ENCODE peak calls at places on chromosome 4, in nine cellular contexts. X is nephron progenitor cell; W is neural progenitor cell; A is cardiac fibroblast; N is epithelial cell of proximal tubule; H is GM10248; M is CD8-positive, alpha-beta T cell; G is GM06990; U is CD4-positive, alpha-beta T cell. J is an unnamed sample.

GRCh38 chr4:157664726-157665125 is 444.2 kb downstream of the GRIA2 start:
- DNase-seq in X (no peak), A (peak), M (no peak), H (no peak), W (no peak), G (no peak), N (peak), U (no peak), J (no peak)

GRCh38 chr4:87851332-87851731 is 18.6 kb downstream of the MEPE start:
- DNase-seq in M (no peak), X (no peak), W (no peak), G (no peak), U (no peak), N (no peak), H (no peak), A (no peak), J (no peak)

GRCh38 chr4:184811484-184812180 is 14.1 kb downstream of the ACSL1 start:
- DNase-seq in U (no peak), W (no peak), X (no peak), N (no peak), H (no peak), M (no peak), G (no peak), A (no peak), J (no peak)

GRCh38 chr4:75513529-75514130 is 573 bp downstream of the RCHY1 start:
- DNase-seq in X (no peak), W (peak), G (no peak), H (no peak), N (no peak), U (no peak), M (no peak), A (peak), J (no peak)

GRCh38 chr4:138494931-138495330 is 252.8 kb upstream of the SLC7A11 start:
- DNase-seq in X (peak), U (no peak), H (no peak), N (no peak), A (peak), W (peak), M (no peak), G (no peak), J (no peak)

GRCh38 chr4:10015140-10015753 is 6.0 kb downstream of the SLC2A9 start:
- DNase-seq in M (no peak), H (no peak), N (no peak), A (peak), G (peak), W (peak), U (no peak), X (peak), J (no peak)

GRCh38 chr4:5921578-5921977 is 28.7 kb upstream of the CRMP1 start:
- DNase-seq in U (no peak), X (no peak), A (no peak), N (no peak), G (no peak), H (no peak), M (no peak), W (no peak), J (no peak)

GRCh38 chr4:150582881-150583286 is 933 bp downstream of the MAB21L2 start:
- DNase-seq in M (no peak), X (peak), H (peak), G (no peak), A (peak), U (no peak), N (no peak), W (peak), J (no peak)

GRCh38 chr4:41327770-41328169 is 71.0 kb downstream of the UCHL1 start:
- DNase-seq in U (no peak), G (no peak), M (no peak), X (no peak), N (no peak), W (no peak), H (no peak), A (no peak), J (no peak)

GRCh38 chr4:139823345-139823744 is 157.7 kb downstream of the MGST2 start:
- DNase-seq in W (no peak), H (no peak), A (no peak), G (no peak), X (no peak), U (no peak), M (no peak), N (no peak), J (no peak)

GRCh38 chr4:8820178-8821102 is 51.2 kb downstream of the HMX1 start:
- DNase-seq in X (no peak), N (no peak), G (no peak), M (no peak), U (no peak), W (peak), H (no peak), A (no peak), J (no peak)

GRCh38 chr4:8211229-8211628 is 12.1 kb downstream of the SH3TC1 start:
- DNase-seq in N (no peak), A (no peak), H (no peak), M (no peak), X (no peak), G (no peak), W (no peak), U (no peak), J (no peak)

GRCh38 chr4:26197018-26197779 is 123.6 kb upstream of the RBPJ start:
- DNase-seq in W (no peak), X (no peak), A (peak), G (peak), N (peak), U (peak), M (peak), H (peak), J (peak)

GRCh38 chr4:5888706-5889696 is 3.9 kb downstream of the CRMP1 start:
- DNase-seq in H (no peak), U (no peak), A (no peak), X (no peak), G (no peak), W (no peak), M (no peak), N (no peak), J (no peak)

GRCh38 chr4:16524911-16525574 is 298.8 kb upstream of the TAPT1 start:
- DNase-seq in N (no peak), W (no peak), M (no peak), A (peak), H (no peak), G (no peak), U (no peak), X (no peak), J (no peak)

GRCh38 chr4:165010991-165011390 is 20.8 kb upstream of the TRIM60 start:
- DNase-seq in W (no peak), A (no peak), H (no peak), M (no peak), G (no peak), X (no peak), N (no peak), U (no peak), J (no peak)

GRCh38 chr4:174136013-174136412 is 147.5 kb downstream of the FBXO8 start:
- DNase-seq in M (no peak), N (no peak), U (no peak), X (no peak), W (peak), H (no peak), A (peak), G (no peak), J (no peak)

GRCh38 chr4:112751447-112751846 is 114.5 kb downstream of the LARP7 start:
- DNase-seq in U (no peak), M (no peak), X (no peak), W (peak), A (no peak), G (no peak), H (no peak), N (no peak), J (no peak)

GRCh38 chr4:101696276-101697010 is 94.1 kb upstream of the BANK1 start:
- DNase-seq in N (no peak), H (no peak), A (no peak), X (no peak), M (no peak), G (no peak), U (no peak), W (no peak), J (no peak)

GRCh38 chr4:67103001-67103737 is 442.1 kb downstream of the CENPC start:
- DNase-seq in M (no peak), G (no peak), X (no peak), W (peak), U (no peak), A (no peak), H (no peak), N (no peak), J (no peak)

GRCh38 chr4:4248885-4249203 is 821 bp upstream of the TMEM128 start:
- DNase-seq in A (no peak), W (no peak), U (no peak), H (no peak), G (no peak), X (no peak), M (peak), N (no peak), J (no peak)

GRCh38 chr4:105210901-105211300 is 64.2 kb downstream of the TET2 start:
- DNase-seq in U (no peak), A (no peak), W (no peak), M (no peak), H (no peak), N (no peak), X (no peak), G (no peak), J (no peak)

GRCh38 chr4:159229164-159229563 is 126.3 kb downstream of the RAPGEF2 start:
- DNase-seq in A (peak), N (peak), W (peak), X (no peak), U (no peak), H (no peak), M (no peak), G (no peak), J (no peak)

GRCh38 chr4:156999175-156999517 is 27.5 kb upstream of the PDGFC start:
- DNase-seq in H (no peak), N (peak), G (no peak), X (no peak), A (peak), W (no peak), M (no peak), U (no peak), J (no peak)

GRCh38 chr4:99642725-99643489 is 14.7 kb downstream of the C4orf54 start:
- DNase-seq in X (no peak), M (no peak), W (no peak), U (no peak), G (no peak), A (peak), H (no peak), N (no peak), J (no peak)

GRCh38 chr4:165403667-165404066 is 24.9 kb downstream of the CPE start:
- DNase-seq in X (no peak), G (no peak), W (no peak), U (no peak), N (no peak), H (no peak), M (no peak), A (no peak), J (no peak)

GRCh38 chr4:64713256-64713840 is 304.1 kb upstream of the TECRL start:
- DNase-seq in U (no peak), G (no peak), M (no peak), H (peak), A (peak), W (peak), N (no peak), X (no peak), J (peak)

GRCh38 chr4:1126506-1126905 is 13.1 kb upstream of the RNF212 start:
- DNase-seq in H (no peak), G (no peak), A (peak), N (no peak), X (no peak), U (no peak), M (no peak), W (no peak), J (no peak)

GRCh38 chr4:118927976-118928375 is 39.3 kb downstream of the SYNPO2 start:
- DNase-seq in U (no peak), H (no peak), X (no peak), N (no peak), A (peak), W (no peak), G (no peak), M (no peak), J (no peak)

GRCh38 chr4:88217169-88217568 is 58.7 kb upstream of the ABCG2 start:
- DNase-seq in M (no peak), U (no peak), H (no peak), X (no peak), A (no peak), W (no peak), G (no peak), N (no peak), J (no peak)

GRCh38 chr4:139493176-139493575 is 39.3 kb downstream of the RAB33B start:
- DNase-seq in X (no peak), H (no peak), G (no peak), W (no peak), A (no peak), M (no peak), N (no peak), U (no peak), J (no peak)

GRCh38 chr4:8227201-8227770 is 28.2 kb downstream of the SH3TC1 start:
- DNase-seq in M (no peak), X (no peak), U (no peak), N (no peak), H (no peak), W (no peak), G (no peak), A (no peak), J (no peak)

GRCh38 chr4:8913121-8913857 is 41.6 kb upstream of the HMX1 start:
- DNase-seq in H (peak), N (no peak), U (no peak), A (no peak), X (no peak), G (no peak), M (peak), W (no peak), J (peak)

GRCh38 chr4:95093936-95094929 is 336.5 kb downstream of the BMPR1B start:
- DNase-seq in M (no peak), W (no peak), G (no peak), A (no peak), N (no peak), H (no peak), U (no peak), X (no peak), J (no peak)

GRCh38 chr4:89836031-89836777 is 757 bp downstream of the SNCA start:
- DNase-seq in X (peak), N (no peak), U (no peak), H (peak), M (no peak), A (no peak), G (no peak), W (peak), J (peak)

GRCh38 chr4:72817012-72817411 is 248.0 kb upstream of the ADAMTS3 start:
- DNase-seq in M (no peak), N (no peak), X (no peak), H (no peak), A (no peak), G (no peak), W (no peak), U (no peak), J (no peak)

GRCh38 chr4:20532871-20533870 is 167.1 kb upstream of the PACRGL start:
- DNase-seq in G (no peak), U (no peak), N (no peak), A (peak), M (no peak), W (no peak), X (no peak), H (no peak), J (no peak)

GRCh38 chr4:120544838-120545237 is 377.7 kb downstream of the PRDM5 start:
- DNase-seq in N (no peak), G (no peak), H (no peak), U (no peak), A (no peak), X (no peak), W (no peak), M (no peak), J (no peak)
- TF ChIP-seq CTCF in N (no peak), G (no peak), H (no peak), U (no peak), A (no peak), X (no peak), W (no peak), M (no peak), J (no peak)

DNA sequence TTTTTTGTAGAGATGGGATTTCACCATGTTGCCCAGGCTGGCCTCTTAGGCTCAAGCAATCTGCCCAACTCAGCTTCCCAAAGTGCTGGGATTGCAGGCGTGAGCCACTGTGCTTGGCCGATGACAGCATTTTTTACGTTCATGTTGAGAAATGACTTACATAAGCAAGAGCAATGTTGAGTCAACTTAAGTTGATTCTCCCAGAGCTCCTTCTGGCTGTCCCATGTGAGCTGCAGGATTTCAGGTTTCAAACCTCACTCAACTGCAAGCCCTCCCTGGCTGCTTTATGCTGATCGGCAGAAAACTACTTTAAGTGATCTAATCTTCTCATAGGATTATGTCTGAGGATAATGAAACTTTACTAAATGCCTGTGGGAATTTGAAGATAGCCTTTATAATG is 86.8 kb downstream of the GC start:
- DNase-seq in M (no peak), W (peak), A (no peak), X (no peak), N (no peak), H (no peak), U (no peak), G (no peak), J (no peak)
- TF ChIP-seq CTCF in M (no peak), W (no peak), A (no peak), X (no peak), N (no peak), H (no peak), U (no peak), G (no peak), J (no peak)

GRCh38 chr4:2459589-2460349 is 9.1 kb upstream of the RNF4 start:
- DNase-seq in H (no peak), W (no peak), M (no peak), A (no peak), N (no peak), G (no peak), U (no peak), X (no peak), J (no peak)

GRCh38 chr4:2465032-2465431 is 3.9 kb upstream of the RNF4 start:
- DNase-seq in W (no peak), X (no peak), H (no peak), U (no peak), N (no peak), G (no peak), A (no peak), M (no peak), J (no peak)

GRCh38 chr4:2461246-2461960 is 7.5 kb upstream of the RNF4 start:
- DNase-seq in H (no peak), X (no peak), N (no peak), M (no peak), A (no peak), W (no peak), G (no peak), U (no peak), J (no peak)

GRCh38 chr4:2462218-2462991 is 6.5 kb upstream of the RNF4 start:
- DNase-seq in M (peak), W (peak), X (peak), N (no peak), H (peak), G (peak), U (peak), A (peak), J (peak)

DNA sequence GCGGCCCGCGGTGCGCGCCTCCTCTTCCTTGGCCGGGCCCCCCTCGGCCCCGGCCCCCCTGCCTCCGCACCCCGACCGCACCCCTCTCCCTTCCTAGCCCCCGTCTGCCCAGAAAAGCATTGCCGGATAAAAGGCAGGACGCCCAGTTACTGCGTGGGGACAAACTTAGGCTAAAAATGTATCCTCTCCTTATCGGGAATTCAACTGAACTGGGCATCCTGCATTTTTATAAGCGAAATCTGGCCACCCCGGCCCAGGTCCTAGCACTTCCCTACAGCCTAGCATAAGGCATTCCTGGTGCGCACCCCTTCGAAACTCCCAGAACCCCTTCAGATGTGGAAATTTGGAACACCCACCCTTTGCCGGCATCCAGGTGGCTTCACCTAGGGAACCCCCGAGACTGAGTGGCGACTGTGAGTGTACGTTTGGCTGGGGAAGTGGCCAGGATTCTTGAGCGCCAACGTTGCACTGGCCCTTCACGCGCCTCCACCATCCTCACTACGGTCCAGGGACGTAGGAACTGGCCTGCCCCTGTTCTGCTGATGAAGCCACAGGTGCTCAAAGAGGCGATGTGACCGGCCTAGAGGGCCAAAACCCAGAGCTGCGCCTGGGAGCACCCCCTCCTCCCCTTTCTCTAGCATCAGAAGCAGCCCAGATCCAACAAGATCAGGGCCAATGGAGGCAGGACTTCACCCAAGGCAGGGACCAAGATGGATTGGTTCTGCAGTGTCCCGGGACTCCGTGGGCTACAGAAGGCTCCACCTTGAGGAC is 5.7 kb upstream of the RNF4 start:
- DNase-seq in M (no peak), A (no peak), U (no peak), N (no peak), X (no peak), G (no peak), W (peak), H (no peak), J (no peak)
- TF ChIP-seq CTCF in M (no peak), A (no peak), U (no peak), N (no peak), X (no peak), G (no peak), W (no peak), H (no peak), J (no peak)

GRCh38 chr4:54384563-54384962 is 155.5 kb downstream of the PDGFRA start:
- DNase-seq in H (no peak), G (no peak), W (peak), X (no peak), N (no peak), U (no peak), M (no peak), A (peak), J (no peak)
- TF ChIP-seq CTCF in H (peak), G (peak), W (peak), X (no peak), N (peak), U (no peak), M (no peak), A (peak), J (peak)

GRCh38 chr4:182904271-182904761 is 12.9 kb downstream of the DCTD start:
- DNase-seq in H (no peak), U (no peak), N (no peak), X (no peak), M (no peak), W (no peak), G (no peak), A (no peak), J (no peak)

GRCh38 chr4:182898479-182898799 is 18.7 kb downstream of the DCTD start:
- DNase-seq in M (no peak), W (no peak), G (no peak), X (no peak), U (no peak), N (no peak), A (no peak), H (no peak), J (no peak)

GRCh38 chr4:182897601-182898478 is 19.3 kb downstream of the DCTD start:
- DNase-seq in H (no peak), G (no peak), A (no peak), M (no peak), X (no peak), U (no peak), W (no peak), N (no peak), J (no peak)

GRCh38 chr4:182903013-182903412 is 14.2 kb downstream of the DCTD start:
- DNase-seq in W (no peak), G (no peak), N (no peak), X (no peak), A (no peak), U (no peak), M (no peak), H (no peak), J (no peak)

DNA sequence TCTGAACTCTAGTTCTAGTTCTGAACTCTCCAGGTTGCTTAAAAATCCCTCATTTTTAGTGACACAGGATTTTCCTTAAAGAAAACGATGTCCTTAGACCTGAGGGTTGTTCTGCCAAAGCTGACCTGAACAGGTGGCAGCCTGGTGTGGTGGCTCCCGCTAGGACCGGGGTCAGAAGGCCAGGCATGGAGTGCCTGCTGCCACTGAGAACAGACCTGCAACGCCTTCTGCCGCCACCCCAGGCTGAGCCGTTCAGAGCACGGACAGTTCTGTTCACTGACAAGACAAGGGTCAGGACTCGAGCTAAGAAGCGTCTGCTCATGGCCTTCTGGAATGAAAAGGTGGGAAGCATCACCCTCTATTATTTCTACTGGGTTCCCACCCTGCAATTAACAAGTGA is 15.8 kb downstream of the DCTD start:
- DNase-seq in X (no peak), H (no peak), N (no peak), M (no peak), A (no peak), W (no peak), G (no peak), U (no peak), J (no peak)
- TF ChIP-seq CTCF in X (no peak), H (no peak), N (no peak), M (no peak), A (no peak), W (no peak), G (no peak), U (no peak), J (no peak)

GRCh38 chr4:143458966-143459365 is 54.5 kb upstream of the SMARCA5 start:
- DNase-seq in X (no peak), N (no peak), G (no peak), M (no peak), H (no peak), U (no peak), W (no peak), A (no peak), J (no peak)
- TF ChIP-seq CTCF in X (no peak), N (no peak), G (no peak), M (no peak), H (no peak), U (no peak), W (no peak), A (no peak), J (no peak)